ENCODE peak calls at places on chromosome 3, in seven cellular contexts. Q is spleen, O is Caki2, P is EH, X is NCI-H1105 treated with DMSO at 0.1 percent for 48 hours, W is ovary, R is tibial artery. C is an unnamed sample.

GRCh38 chr3:149604125-149604851 is 53.5 kb downstream of the WWTR1 start:
- DNase-seq in Q (no peak), O (no peak), P (peak; percentile 54), X (no peak), W (no peak), R (no peak), C (peak; percentile 24)

GRCh38 chr3:197352382-197352781 is 54.0 kb upstream of the DLG1 start:
- DNase-seq in Q (no peak), O (no peak), P (peak; percentile 90), X (no peak), W (peak; percentile 87), R (peak; percentile 32), C (no peak)

GRCh38 chr3:174498638-174499037 is 360.5 kb upstream of the NAALADL2 start:
- DNase-seq in Q (no peak), O (no peak), P (peak; percentile 70), X (no peak), W (no peak), R (no peak), C (no peak)

GRCh38 chr3:150503402-150504099 is 42.7 kb downstream of the SERP1 start:
- DNase-seq in Q (no peak), O (no peak), P (no peak), X (no peak), W (no peak), R (no peak), C (no peak)

GRCh38 chr3:104411760-104412159 is 954.9 kb upstream of the ALCAM start:
- DNase-seq in Q (no peak), O (no peak), P (peak; percentile 15), X (no peak), W (no peak), R (no peak), C (peak; percentile 42)

GRCh38 chr3:187319699-187320302 is 28.3 kb upstream of the MASP1 start:
- DNase-seq in Q (peak; percentile 75), O (peak; percentile 77), P (peak; percentile 83), X (peak; percentile 72), W (peak; percentile 73), R (peak; percentile 83), C (peak; percentile 66)

GRCh38 chr3:116339441-116340028 is 105.8 kb downstream of the LSAMP start:
- DNase-seq in Q (no peak), O (no peak), P (peak; percentile 13), X (no peak), W (no peak), R (no peak), C (no peak)

GRCh38 chr3:75272708-75273107 is 391.4 kb upstream of the FRG2C start:
- DNase-seq in Q (no peak), O (no peak), P (peak; percentile 54), X (no peak), W (no peak), R (no peak), C (no peak)

GRCh38 chr3:166663194-166663593 is 716.9 kb downstream of the ZBBX start:
- DNase-seq in Q (no peak), O (peak; percentile 96), P (no peak), X (no peak), W (no peak), R (no peak), C (no peak)

GRCh38 chr3:49567406-49567805 is 13.1 kb downstream of the BSN start:
- DNase-seq in Q (no peak), O (no peak), P (no peak), X (no peak), W (no peak), R (no peak), C (no peak)

GRCh38 chr3:106534206-106534605 is 665.4 kb upstream of the CBLB start:
- DNase-seq in Q (peak; percentile 58), O (peak; percentile 21), P (peak; percentile 49), X (no peak), W (no peak), R (no peak), C (no peak)

GRCh38 chr3:193465992-193466618 is 87.6 kb upstream of the ATP13A5 start:
- DNase-seq in Q (no peak), O (no peak), P (no peak), X (no peak), W (no peak), R (no peak), C (no peak)

GRCh38 chr3:57068437-57069089 is 8.1 kb downstream of the SPATA12 start:
- DNase-seq in Q (peak; percentile 73), O (peak; percentile 97), P (peak; percentile 39), X (no peak), W (no peak), R (peak; percentile 77), C (peak; percentile 9)

GRCh38 chr3:179666436-179667035 is 13.7 kb downstream of the USP13 start:
- DNase-seq in Q (no peak), O (no peak), P (peak; percentile 51), X (peak; percentile 94), W (peak; percentile 79), R (no peak), C (peak; percentile 38)

GRCh38 chr3:60125686-60126085 is 1075.9 kb upstream of the CFAP20DC start:
- DNase-seq in Q (no peak), O (no peak), P (no peak), X (no peak), W (no peak), R (no peak), C (no peak)

GRCh38 chr3:112333002-112333385 is at the start of gene CD200:
- DNase-seq in Q (peak; percentile 89), O (no peak), P (peak; percentile 10), X (peak; percentile 86), W (peak; percentile 82), R (peak; percentile 63), C (peak; percentile 92)

GRCh38 chr3:170536712-170537111 is 49.2 kb downstream of the SLC7A14 start:
- DNase-seq in Q (no peak), O (no peak), P (no peak), X (no peak), W (no peak), R (no peak), C (no peak)